ENCODE peak calls at places on chromosomes 2 and 18, in eight cellular contexts. U, R, T, Y, C, Q, H and X are unnamed samples.

GRCh38 chr18:3016584-3017292 is 3.8 kb upstream of the LPIN2 start:
- DNase-seq in U (no peak), R (no peak), Q (no peak), C (no peak), H (no peak), T (no peak), Y (no peak), X (no peak)

GRCh38 chr18:58601468-58602266 is 27.2 kb downstream of the ALPK2 start:
- DNase-seq in C (no peak), H (no peak), Y (no peak), T (no peak), U (no peak), R (no peak), Q (no peak), X (no peak)

GRCh38 chr2:98269274-98269673 is 77.0 kb upstream of the CNGA3 start:
- DNase-seq in C (peak; percentile 51), R (peak; percentile 75), U (no peak), H (no peak), Q (no peak), T (peak; percentile 66), Y (no peak), X (peak; percentile 54)

GRCh38 chr2:218036371-218036770 is 32.7 kb upstream of the RUFY4 start:
- DNase-seq in C (no peak), H (no peak), U (no peak), Y (no peak), R (no peak), Q (no peak), T (no peak), X (no peak)

GRCh38 chr18:13598591-13598990 is 127.8 kb downstream of the FAM210A start:
- DNase-seq in C (no peak), R (no peak), Y (no peak), Q (no peak), T (no peak), U (no peak), H (no peak), X (no peak)

GRCh38 chr2:150296795-150297546 is 190.5 kb downstream of the RND3 start:
- DNase-seq in R (peak; percentile 67), C (peak; percentile 22), U (no peak), Q (no peak), Y (no peak), H (no peak), T (no peak), X (no peak)

GRCh38 chr18:54031243-54031642 is 193.2 kb downstream of the MBD2 start:
- DNase-seq in T (no peak), H (no peak), C (no peak), Y (no peak), R (no peak), U (no peak), Q (no peak), X (no peak)

GRCh38 chr2:76193098-76193497 is 482.4 kb upstream of the GCFC2 start:
- DNase-seq in R (no peak), H (no peak), C (peak; percentile 35), Q (no peak), U (no peak), T (no peak), Y (no peak), X (no peak)

GRCh38 chr2:129877795-129878775 is 101.4 kb upstream of the RAB6C start:
- DNase-seq in T (no peak), H (no peak), Q (no peak), U (peak; percentile 40), C (peak; percentile 27), Y (peak; percentile 25), R (peak; percentile 75), X (peak; percentile 39)

GRCh38 chr18:25351773-25352628 is at the start of gene ZNF521:
- DNase-seq in R (peak; percentile 92), Q (peak; percentile 86), T (peak; percentile 96), U (peak; percentile 83), Y (peak; percentile 70), C (peak; percentile 33), H (peak; percentile 29), X (peak; percentile 17)

GRCh38 chr18:55466789-55467188 is 121.2 kb downstream of the TCF4 start:
- DNase-seq in Y (no peak), C (no peak), U (no peak), R (no peak), T (no peak), H (no peak), Q (no peak), X (no peak)

GRCh38 chr2:50902365-50902764 is 129.6 kb downstream of the NRXN1 start:
- DNase-seq in Y (no peak), Q (no peak), T (no peak), U (no peak), H (no peak), R (no peak), C (no peak), X (no peak)

GRCh38 chr2:150129921-150130320 is 357.5 kb downstream of the RND3 start:
- DNase-seq in U (no peak), Q (no peak), C (no peak), H (no peak), R (no peak), T (no peak), Y (no peak), X (no peak)

GRCh38 chr18:64271264-64271663 is 122.4 kb upstream of the LINC00305 start:
- DNase-seq in Y (no peak), R (no peak), T (no peak), C (no peak), U (no peak), Q (peak; percentile 12), H (no peak), X (no peak)

DNA sequence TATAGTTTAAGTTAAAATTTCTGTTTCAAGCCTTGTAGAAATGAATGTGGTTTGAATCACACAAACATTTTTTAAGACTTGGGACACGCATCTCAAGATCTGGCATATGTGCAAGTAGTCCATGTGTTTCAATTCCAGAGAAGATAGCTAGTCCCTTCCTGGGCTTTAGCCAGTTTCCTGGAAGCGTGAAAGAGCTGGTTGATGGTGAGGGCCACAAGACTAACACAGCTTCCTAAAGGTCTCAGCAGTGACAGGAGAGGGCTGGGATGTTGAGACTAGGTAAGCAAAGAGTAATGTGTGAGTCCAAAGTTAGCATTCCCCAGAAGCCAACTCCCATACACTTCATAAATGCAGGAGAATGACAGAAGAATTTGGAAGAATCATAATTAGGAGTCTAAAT is 111.9 kb upstream of the MAP2 start:
- DNase-seq in C (no peak), U (no peak), Q (no peak), H (no peak), Y (no peak), R (no peak), T (no peak), X (no peak)
- H3K27ac ChIP-seq in C (no peak overlapping the region), U (no peak overlapping the region), Q (no peak overlapping the region), H (no peak overlapping the region), Y (no peak overlapping the region), R (no peak overlapping the region), T (no peak overlapping the region), X (no peak overlapping the region)

GRCh38 chr2:53268086-53268485 is 499.5 kb upstream of the CHAC2 start:
- DNase-seq in Q (no peak), C (no peak), R (no peak), T (peak; percentile 37), U (no peak), Y (no peak), H (no peak), X (no peak)
- TF ChIP-seq CTCF in Q (peak; percentile 43), C (no peak), R (no peak), T (peak; percentile 46), U (no peak), Y (no peak), H (no peak), X (no peak)

GRCh38 chr2:221501883-221502269 is 70.2 kb downstream of the EPHA4 start:
- DNase-seq in Y (no peak), R (no peak), T (no peak), C (no peak), U (no peak), Q (no peak), H (no peak), X (no peak)

GRCh38 chr2:221503965-221504364 is 68.1 kb downstream of the EPHA4 start:
- DNase-seq in H (no peak), T (no peak), Q (no peak), R (no peak), C (no peak), Y (no peak), U (no peak), X (no peak)

GRCh38 chr2:221502270-221502973 is 69.7 kb downstream of the EPHA4 start:
- DNase-seq in T (no peak), H (no peak), U (no peak), C (no peak), Q (no peak), Y (no peak), R (peak; percentile 81), X (no peak)

GRCh38 chr2:221501210-221501882 is 70.8 kb downstream of the EPHA4 start:
- DNase-seq in Y (no peak), C (no peak), T (no peak), R (peak; percentile 86), H (no peak), Q (no peak), U (no peak), X (no peak)

DNA sequence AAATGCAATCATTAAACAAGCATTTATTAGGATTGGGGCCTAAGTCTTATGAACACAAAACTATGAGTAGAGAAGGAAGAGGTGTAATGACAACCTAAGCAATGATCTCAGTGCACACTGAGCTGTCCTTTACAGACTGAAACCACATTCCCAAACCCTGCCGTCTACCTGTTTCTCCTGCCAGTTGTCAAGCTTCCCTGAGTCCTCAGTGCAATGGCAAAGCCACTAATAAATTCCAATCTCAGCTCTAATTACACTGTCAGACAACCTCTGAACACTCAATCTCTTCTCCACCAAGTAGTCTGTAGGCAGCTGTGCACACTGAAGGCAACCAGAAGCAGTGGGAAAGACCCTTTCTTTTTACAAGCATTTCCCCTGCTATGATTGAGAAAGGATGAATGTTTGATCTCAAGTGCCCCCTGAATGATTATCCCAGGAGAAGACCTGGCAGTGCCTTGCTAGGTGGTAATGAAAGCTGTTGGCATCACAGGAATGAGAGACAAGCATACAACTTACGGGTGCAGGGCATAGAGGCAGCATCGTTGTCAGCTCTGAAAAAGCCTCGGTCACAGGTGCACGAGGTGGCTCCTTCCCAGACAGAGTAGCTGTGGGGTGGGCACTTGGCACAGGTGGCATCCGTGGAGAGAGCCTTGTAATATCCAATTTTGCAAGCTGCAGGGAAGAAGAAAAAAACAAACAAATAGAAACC is 71.4 kb downstream of the EPHA4 start:
- DNase-seq in Q (no peak), U (no peak), H (no peak), C (no peak), Y (no peak), R (no peak), T (no peak), X (no peak)
- H3K27ac ChIP-seq in Q (no peak overlapping the region), U (no peak overlapping the region), H (no peak overlapping the region), C (no peak overlapping the region), Y (no peak overlapping the region), R (no peak overlapping the region), T (peak overlapping the region; percentile 41), X (no peak overlapping the region)

GRCh38 chr2:152437276-152437879 is 102.4 kb downstream of the FMNL2 start:
- DNase-seq in R (no peak), T (no peak), H (no peak), U (no peak), Q (no peak), Y (no peak), C (no peak), X (no peak)
- TF ChIP-seq CTCF in R (no peak), T (no peak), H (no peak), U (no peak), Q (no peak), Y (no peak), C (no peak), X (no peak)

GRCh38 chr2:212364586-212364985 is 174.0 kb downstream of the ERBB4 start:
- DNase-seq in T (no peak), U (no peak), R (peak; percentile 3), C (no peak), Q (no peak), Y (no peak), H (no peak), X (no peak)

GRCh38 chr2:212364106-212364505 is 174.5 kb downstream of the ERBB4 start:
- DNase-seq in Q (no peak), T (peak; percentile 25), Y (no peak), R (peak; percentile 50), H (no peak), U (no peak), C (no peak), X (no peak)

GRCh38 chr2:212367431-212367830 is 171.2 kb downstream of the ERBB4 start:
- DNase-seq in H (no peak), T (no peak), R (no peak), U (no peak), C (no peak), Y (no peak), Q (no peak), X (no peak)
- H3K27ac ChIP-seq in H (no peak overlapping the region), T (no peak overlapping the region), R (no peak overlapping the region), U (no peak overlapping the region), C (no peak overlapping the region), Y (no peak overlapping the region), Q (no peak overlapping the region), X (no peak overlapping the region)